ENCODE peak calls at places on chromosomes 7 and 10, in five cellular contexts. L, J, E, Y and B are unnamed samples.

GRCh38 chr10:118045154-118045841 is 1.4 kb downstream of the RAB11FIP2 start:
- DNase-seq in J (no peak), Y (no peak), L (peak; percentile 27), E (no peak), B (no peak)

GRCh38 chr10:28925154-28925663 is 247.9 kb downstream of the BAMBI start:
- DNase-seq in L (no peak), Y (no peak), J (no peak), E (no peak), B (no peak)

GRCh38 chr7:5467645-5468044 is 44.0 kb upstream of the TNRC18 start:
- DNase-seq in Y (no peak), E (no peak), J (no peak), L (no peak), B (no peak)

GRCh38 chr7:72785166-72785955 is 42.6 kb downstream of the TYW1B start:
- DNase-seq in Y (no peak), E (peak; percentile 51), J (no peak), L (no peak), B (peak; percentile 17)

GRCh38 chr7:88092676-88092999 is 127.2 kb downstream of the SRI start:
- DNase-seq in J (no peak), E (no peak), L (no peak), Y (no peak), B (no peak)

GRCh38 chr10:21506351-21506750 is 19.1 kb downstream of the SKIDA1 start:
- DNase-seq in E (no peak), Y (no peak), L (no peak), J (no peak), B (no peak)

GRCh38 chr10:81704596-81704995 is 170.4 kb upstream of the NRG3 start:
- DNase-seq in J (no peak), E (no peak), Y (no peak), L (no peak), B (no peak)

GRCh38 chr7:50069613-50070012 is 23.4 kb downstream of the ZPBP start:
- DNase-seq in L (no peak), J (peak; percentile 79), Y (no peak), E (peak; percentile 17), B (peak; percentile 22)

GRCh38 chr7:16268821-16269768 is 152.2 kb downstream of the CRPPA start:
- DNase-seq in L (peak; percentile 48), E (peak; percentile 58), Y (peak; percentile 41), J (no peak), B (peak; percentile 79)

GRCh38 chr7:140435252-140435895 is 31.5 kb downstream of the RAB19 start:
- DNase-seq in Y (no peak), J (peak; percentile 58), E (no peak), L (peak; percentile 8), B (no peak)

GRCh38 chr7:105388373-105389089 is at the start of gene SRPK2:
- DNase-seq in J (peak; percentile 95), E (peak; percentile 80), L (peak; percentile 53), Y (no peak), B (no peak)

GRCh38 chr7:17741426-17741825 is 198.9 kb downstream of the SNX13 start:
- DNase-seq in Y (no peak), J (no peak), L (no peak), E (no peak), B (no peak)

GRCh38 chr7:109003742-109004141 is 434.1 kb downstream of the DNAJB9 start:
- DNase-seq in L (no peak), E (peak; percentile 52), J (no peak), Y (no peak), B (peak; percentile 70)

GRCh38 chr7:144256112-144256511 is 8.5 kb downstream of the OR2A7 start:
- DNase-seq in J (no peak), E (peak; percentile 63), Y (no peak), L (peak; percentile 75), B (peak; percentile 52)

GRCh38 chr7:30690011-30690410 is 7.8 kb upstream of the CRHR2 start:
- DNase-seq in E (no peak), Y (no peak), L (no peak), J (no peak), B (no peak)

GRCh38 chr7:92766461-92767003 is 69.8 kb downstream of the CDK6 start:
- DNase-seq in E (peak; percentile 59), Y (no peak), J (no peak), L (peak; percentile 39), B (peak; percentile 87)

GRCh38 chr10:287814-288213 is 152.6 kb downstream of the ZMYND11 start:
- DNase-seq in E (no peak), Y (no peak), L (no peak), J (no peak), B (no peak)

GRCh38 chr10:99534939-99535763 is 2.4 kb downstream of the NKX2-3 start:
- DNase-seq in E (peak; percentile 61), J (no peak), Y (no peak), L (no peak), B (peak; percentile 20)

GRCh38 chr10:3782456-3783312 is 2.3 kb downstream of the KLF6 start:
- DNase-seq in J (peak; percentile 89), E (peak; percentile 81), Y (peak; percentile 92), L (peak; percentile 97), B (peak; percentile 82)

GRCh38 chr10:63466168-63466935 is 575 bp upstream of the JMJD1C start:
- DNase-seq in Y (no peak), L (peak; percentile 71), E (peak; percentile 73), J (peak; percentile 85), B (peak; percentile 57)

GRCh38 chr10:131429942-131430341 is 118.4 kb upstream of the TCERG1L start:
- DNase-seq in E (no peak), L (no peak), J (peak; percentile 42), Y (no peak), B (no peak)

GRCh38 chr10:6250745-6251144 is 48.0 kb downstream of the PFKFB3 start:
- DNase-seq in J (no peak), L (no peak), Y (no peak), E (no peak), B (no peak)
- H3K4me3 ChIP-seq in J (no peak overlapping the region), L (no peak overlapping the region), Y (no peak overlapping the region), E (no peak overlapping the region), B (no peak overlapping the region)

DNA sequence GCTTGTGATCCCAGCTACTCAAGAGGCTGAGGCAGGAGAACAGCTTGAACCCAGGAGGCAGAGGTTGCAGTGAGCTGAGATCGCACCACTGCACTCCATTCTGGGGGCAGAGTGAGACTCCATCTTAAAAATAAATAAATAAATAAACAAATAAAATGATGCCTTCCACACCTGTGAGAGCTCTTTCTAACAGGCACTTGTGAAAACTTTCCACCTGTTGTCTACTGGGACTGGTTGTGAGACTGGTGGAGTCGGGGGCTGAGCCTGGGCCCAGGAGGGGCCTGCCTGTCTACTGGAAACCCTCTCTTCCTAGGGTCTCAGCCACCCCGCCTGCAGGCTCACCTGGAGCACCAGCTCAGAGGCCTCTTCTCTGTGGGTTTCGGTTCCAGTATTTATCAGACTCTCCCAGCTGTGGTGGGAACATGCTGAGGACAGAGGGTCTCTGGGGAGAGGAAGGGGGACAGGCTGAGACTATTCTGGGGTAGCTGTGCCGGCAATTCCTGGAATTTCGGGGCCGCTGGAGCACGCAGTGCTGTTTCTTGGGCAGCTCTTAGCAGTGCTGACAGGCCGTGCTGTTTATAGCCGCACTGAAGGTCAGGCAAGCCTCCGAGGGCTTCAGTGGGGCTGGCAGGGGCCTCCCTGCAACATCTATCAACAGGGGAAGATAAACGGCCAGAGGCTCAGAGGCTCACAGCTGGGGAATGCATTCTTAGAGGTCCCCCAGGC is 3.8 kb downstream of the LDB3 start:
- DNase-seq in L (no peak), E (no peak), Y (no peak), J (no peak), B (no peak)
- H3K4me3 ChIP-seq in L (no peak overlapping the region), E (no peak overlapping the region), Y (no peak overlapping the region), J (no peak overlapping the region), B (no peak overlapping the region)

GRCh38 chr10:84196941-84197340 is 2.6 kb downstream of the CDHR1 start:
- DNase-seq in J (peak; percentile 65), Y (no peak), E (no peak), L (no peak), B (no peak)

GRCh38 chr10:84196083-84196482 is 1.7 kb downstream of the CDHR1 start:
- DNase-seq in E (no peak), J (no peak), Y (no peak), L (no peak), B (no peak)

GRCh38 chr10:84194424-84195043 is at the start of gene CDHR1:
- DNase-seq in L (no peak), Y (no peak), E (peak; percentile 63), J (peak; percentile 88), B (peak; percentile 39)

GRCh38 chr10:84193846-84194423 is 402 bp upstream of the CDHR1 start:
- DNase-seq in J (peak; percentile 54), L (no peak), E (no peak), Y (no peak), B (peak; percentile 4)

GRCh38 chr10:84195044-84195830 is 900 bp downstream of the CDHR1 start:
- DNase-seq in Y (no peak), E (no peak), L (no peak), J (peak; percentile 80), B (no peak)
- H3K4me3 ChIP-seq in Y (no peak overlapping the region), E (peak overlapping the region; percentile 62), L (no peak overlapping the region), J (no peak overlapping the region), B (peak overlapping the region; percentile 44)

DNA sequence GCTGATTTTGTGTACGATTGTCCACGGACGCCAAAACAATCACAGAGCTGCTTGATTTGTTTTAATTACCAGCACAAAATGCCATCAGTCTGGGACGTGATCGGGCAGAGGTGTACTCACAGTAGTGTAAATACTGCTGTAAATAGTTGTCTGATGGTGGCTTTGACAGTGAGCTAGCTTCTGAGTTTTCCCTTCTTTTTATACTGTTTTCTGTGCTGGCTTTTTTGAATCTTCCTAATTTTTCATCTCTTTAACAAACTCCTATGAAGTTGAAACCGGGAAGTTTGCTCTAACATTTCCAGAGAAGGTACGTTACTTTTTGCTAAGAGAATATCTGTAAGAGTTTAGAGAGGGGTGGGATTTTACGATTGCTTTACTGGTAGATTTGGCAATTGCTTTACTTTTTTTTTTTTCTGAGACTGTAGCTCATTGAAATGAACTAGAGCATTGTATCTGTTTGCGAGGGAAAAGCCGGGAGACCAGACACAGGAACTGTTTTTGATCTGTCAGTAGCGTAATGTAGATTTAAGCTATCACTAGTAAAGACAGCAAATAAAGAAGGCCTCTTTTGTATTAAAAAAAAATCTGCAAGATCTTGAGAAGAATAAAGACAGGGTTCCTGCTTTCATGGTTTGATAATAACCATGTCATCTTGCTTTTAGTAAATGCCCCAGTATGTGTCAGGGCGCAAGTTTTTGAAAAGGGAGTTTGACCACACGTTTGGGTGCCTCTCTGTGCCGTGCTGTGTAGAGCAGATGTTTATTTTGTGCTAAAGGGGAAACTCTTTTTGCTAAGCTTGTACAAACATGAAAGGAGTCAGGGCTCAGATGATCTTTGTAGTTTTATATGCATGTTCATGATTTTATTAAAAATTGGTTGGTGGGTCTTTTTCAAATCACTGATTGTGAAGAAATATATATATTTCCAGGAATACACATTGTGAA is 711 bp downstream of the FOXP2 start:
- DNase-seq in E (no peak), Y (no peak), L (peak; percentile 22), J (no peak), B (peak; percentile 15)
- H3K4me3 ChIP-seq in E (peak overlapping the region; percentile 34), Y (peak overlapping the region; percentile 45), L (peak overlapping the region; percentile 76), J (no peak overlapping the region), B (peak overlapping the region; percentile 29)

DNA sequence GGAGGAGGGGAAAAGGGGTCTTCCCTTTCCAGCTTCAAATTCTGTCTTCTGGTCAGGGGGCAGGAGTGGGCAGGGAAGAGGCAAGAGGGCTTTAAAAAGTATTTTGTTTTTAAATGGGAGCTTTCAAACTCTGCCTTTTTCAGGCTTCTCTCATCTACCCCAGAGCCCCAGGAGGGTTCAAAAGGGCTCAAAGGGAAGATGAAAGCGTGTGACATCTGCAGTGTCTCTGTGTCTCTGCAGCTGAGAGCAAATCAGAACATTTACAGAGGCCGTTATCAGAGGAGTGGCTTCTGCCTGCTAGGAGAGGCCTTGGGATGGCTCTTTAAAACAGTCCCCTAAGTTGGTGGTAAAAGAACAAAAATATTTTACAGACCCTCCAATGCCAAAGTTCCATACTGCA is 30.3 kb downstream of the TRIM8 start:
- DNase-seq in Y (no peak), L (no peak), E (no peak), J (no peak), B (peak; percentile 8)
- H3K4me3 ChIP-seq in Y (no peak overlapping the region), L (no peak overlapping the region), E (no peak overlapping the region), J (no peak overlapping the region), B (no peak overlapping the region)

GRCh38 chr10:79220296-79220695 is 127.0 kb upstream of the PPIF start:
- DNase-seq in E (no peak), L (no peak), Y (no peak), J (no peak), B (no peak)
- H3K4me3 ChIP-seq in E (no peak overlapping the region), L (no peak overlapping the region), Y (no peak overlapping the region), J (no peak overlapping the region), B (no peak overlapping the region)